ENCODE peak calls at places on chromosomes 11 and 22, in six cellular contexts. One of them, this sample, is unnamed.

GRCh38 chr11:73158356-73159051 is 16.4 kb upstream of the FCHSD2 start:
- DNase-seq in 8988T: no peak
- DNase-seq in left colon: no peak
- DNase-seq in astrocyte: peak
- DNase-seq in activated CD8-positive, alpha-beta memory T cell treated with anti-CD3 and anti-CD28 coated beads for 4 hours: no peak
- DNase-seq in cardiac fibroblast: peak
- DNase-seq in this sample: no peak

GRCh38 chr22:47816121-47816915 is 1053.9 kb downstream of the TBC1D22A start:
- DNase-seq in 8988T: no peak
- DNase-seq in left colon: no peak
- DNase-seq in astrocyte: no peak
- DNase-seq in activated CD8-positive, alpha-beta memory T cell treated with anti-CD3 and anti-CD28 coated beads for 4 hours: no peak
- DNase-seq in cardiac fibroblast: no peak
- DNase-seq in this sample: no peak

GRCh38 chr11:95299078-95299611 is 68.1 kb upstream of the SESN3 start:
- DNase-seq in 8988T: no peak
- DNase-seq in left colon: no peak
- DNase-seq in astrocyte: peak
- DNase-seq in activated CD8-positive, alpha-beta memory T cell treated with anti-CD3 and anti-CD28 coated beads for 4 hours: no peak
- DNase-seq in cardiac fibroblast: no peak
- DNase-seq in this sample: no peak

GRCh38 chr22:17918840-17919239 is 105.5 kb downstream of the MICAL3 start:
- DNase-seq in 8988T: no peak
- DNase-seq in left colon: no peak
- DNase-seq in astrocyte: peak
- DNase-seq in activated CD8-positive, alpha-beta memory T cell treated with anti-CD3 and anti-CD28 coated beads for 4 hours: no peak
- DNase-seq in cardiac fibroblast: no peak
- DNase-seq in this sample: no peak

GRCh38 chr22:17815703-17816254 is 41.5 kb upstream of the BID start:
- DNase-seq in 8988T: no peak
- DNase-seq in left colon: no peak
- DNase-seq in astrocyte: no peak
- DNase-seq in activated CD8-positive, alpha-beta memory T cell treated with anti-CD3 and anti-CD28 coated beads for 4 hours: no peak
- DNase-seq in cardiac fibroblast: no peak
- DNase-seq in this sample: no peak

GRCh38 chr11:269146-269890 is 8.9 kb upstream of the NLRP6 start:
- DNase-seq in 8988T: no peak
- DNase-seq in left colon: peak
- DNase-seq in astrocyte: no peak
- DNase-seq in activated CD8-positive, alpha-beta memory T cell treated with anti-CD3 and anti-CD28 coated beads for 4 hours: no peak
- DNase-seq in cardiac fibroblast: no peak
- DNase-seq in this sample: no peak

GRCh38 chr22:28923826-28924732 is 40.7 kb downstream of the ZNRF3 start:
- DNase-seq in 8988T: no peak
- DNase-seq in left colon: peak
- DNase-seq in astrocyte: peak
- DNase-seq in activated CD8-positive, alpha-beta memory T cell treated with anti-CD3 and anti-CD28 coated beads for 4 hours: no peak
- DNase-seq in cardiac fibroblast: no peak
- DNase-seq in this sample: peak

GRCh38 chr11:63999349-64000025 is 13.2 kb downstream of the OTUB1 start:
- DNase-seq in 8988T: peak
- DNase-seq in left colon: peak
- DNase-seq in astrocyte: peak
- DNase-seq in activated CD8-positive, alpha-beta memory T cell treated with anti-CD3 and anti-CD28 coated beads for 4 hours: peak
- DNase-seq in cardiac fibroblast: peak
- DNase-seq in this sample: peak

GRCh38 chr11:67644042-67644441 is 4.5 kb upstream of the TBX10 start:
- DNase-seq in 8988T: peak
- DNase-seq in left colon: no peak
- DNase-seq in astrocyte: no peak
- DNase-seq in activated CD8-positive, alpha-beta memory T cell treated with anti-CD3 and anti-CD28 coated beads for 4 hours: no peak
- DNase-seq in cardiac fibroblast: no peak
- DNase-seq in this sample: no peak

GRCh38 chr11:73284106-73284505 is 12.0 kb downstream of the P2RY6 start:
- DNase-seq in 8988T: no peak
- DNase-seq in left colon: no peak
- DNase-seq in astrocyte: no peak
- DNase-seq in activated CD8-positive, alpha-beta memory T cell treated with anti-CD3 and anti-CD28 coated beads for 4 hours: no peak
- DNase-seq in cardiac fibroblast: no peak
- DNase-seq in this sample: no peak

GRCh38 chr11:83773950-83774880 is 488.0 kb upstream of the CCDC90B start:
- DNase-seq in 8988T: no peak
- DNase-seq in left colon: no peak
- DNase-seq in astrocyte: peak
- DNase-seq in activated CD8-positive, alpha-beta memory T cell treated with anti-CD3 and anti-CD28 coated beads for 4 hours: no peak
- DNase-seq in cardiac fibroblast: peak
- DNase-seq in this sample: no peak